ENCODE peak calls at places on chromosome X, in eight cellular contexts. W, A, K, V, J, S, N and Q are unnamed samples.

GRCh38 chrX:110003167-110004156 is 548 bp downstream of the TMEM164 start:
- DNase-seq in V (no peak), W (peak), K (peak), J (no peak), S (no peak), N (no peak), A (no peak), Q (no peak)

GRCh38 chrX:79081895-79082512 is 62.5 kb upstream of the GPR174 start:
- DNase-seq in S (peak), W (no peak), V (peak), A (no peak), K (peak), J (no peak), N (peak), Q (peak)

GRCh38 chrX:82912401-82912800 is 595.7 kb upstream of the POU3F4 start:
- DNase-seq in V (no peak), A (no peak), J (no peak), W (no peak), K (no peak), S (no peak), N (no peak), Q (no peak)

GRCh38 chrX:87788976-87789375 is 271.4 kb downstream of the KLHL4 start:
- DNase-seq in J (no peak), K (no peak), W (no peak), S (no peak), N (no peak), A (no peak), V (no peak), Q (no peak)

GRCh38 chrX:119948381-119948780 is 4.8 kb upstream of the NKAP start:
- DNase-seq in S (no peak), W (no peak), J (no peak), K (no peak), V (peak), N (no peak), A (no peak), Q (no peak)

GRCh38 chrX:46920235-46920634 is 8.0 kb downstream of the JADE3 start:
- DNase-seq in A (no peak), S (no peak), V (no peak), W (no peak), J (no peak), K (no peak), N (no peak), Q (no peak)

GRCh38 chrX:68936608-68937007 is 107.8 kb downstream of the EFNB1 start:
- DNase-seq in S (no peak), A (no peak), K (peak), N (peak), W (no peak), V (peak), J (peak), Q (peak)

GRCh38 chrX:129737921-129738320 is 858 bp upstream of the XPNPEP2 start:
- DNase-seq in N (no peak), S (no peak), W (no peak), K (peak), V (peak), A (no peak), J (no peak), Q (no peak)

GRCh38 chrX:129678176-129678880 is 23.6 kb upstream of the APLN start:
- DNase-seq in N (no peak), S (peak), W (no peak), K (peak), V (no peak), J (peak), A (no peak), Q (no peak)

GRCh38 chrX:15202458-15203177 is 67.3 kb downstream of the ASB9 start:
- DNase-seq in A (no peak), N (peak), W (no peak), S (no peak), V (no peak), J (no peak), K (peak), Q (no peak)

GRCh38 chrX:30900227-30900626 is 11.2 kb upstream of the TAB3 start:
- DNase-seq in A (no peak), S (no peak), J (no peak), K (no peak), V (peak), W (no peak), N (no peak), Q (no peak)

GRCh38 chrX:78555401-78555980 is 103.6 kb downstream of the RTL3 start:
- DNase-seq in J (no peak), V (no peak), S (no peak), K (no peak), W (no peak), A (no peak), N (no peak), Q (no peak)

GRCh38 chrX:132333351-132333750 is 114.1 kb upstream of the RAP2C start:
- DNase-seq in A (no peak), K (no peak), V (no peak), W (no peak), S (no peak), N (no peak), J (no peak), Q (no peak)

GRCh38 chrX:20212486-20213089 is 54.1 kb downstream of the RPS6KA3 start:
- DNase-seq in J (no peak), A (no peak), W (no peak), S (no peak), N (no peak), V (no peak), K (no peak), Q (no peak)

GRCh38 chrX:131783555-131784338 is 239.4 kb upstream of the STK26 start:
- DNase-seq in J (peak), W (no peak), V (no peak), N (peak), S (peak), K (peak), A (no peak), Q (no peak)

GRCh38 chrX:116317409-116317808 is 119.0 kb upstream of the SLC6A14 start:
- DNase-seq in K (peak), A (no peak), N (no peak), S (peak), W (peak), V (peak), J (peak), Q (peak)

GRCh38 chrX:23944234-23944633 is 36.4 kb downstream of the CXorf58 start:
- DNase-seq in J (no peak), K (no peak), W (no peak), A (no peak), N (no peak), S (no peak), V (no peak), Q (no peak)

GRCh38 chrX:69093960-69094935 is 71.0 kb downstream of the PJA1 start:
- DNase-seq in W (peak), A (no peak), K (peak), N (peak), J (no peak), V (peak), S (peak), Q (peak)

GRCh38 chrX:13716905-13717304 is 17.5 kb downstream of the TRAPPC2 start:
- DNase-seq in A (no peak), V (no peak), J (no peak), S (no peak), W (no peak), N (no peak), K (no peak), Q (no peak)

GRCh38 chrX:151825927-151826471 is 86.7 kb upstream of the MAGEA4 start:
- DNase-seq in V (peak), S (no peak), N (peak), K (peak), W (no peak), A (no peak), J (no peak), Q (peak)

GRCh38 chrX:22950278-22951266 is 49.2 kb upstream of the DDX53 start:
- DNase-seq in V (peak), J (no peak), K (peak), N (peak), S (peak), W (no peak), A (no peak), Q (peak)

GRCh38 chrX:71111141-71111843 is at the start of gene IL2RG:
- DNase-seq in N (no peak), W (no peak), V (no peak), A (no peak), K (no peak), S (peak), J (no peak), Q (no peak)
- H3K4me3 ChIP-seq in N (no peak), W (no peak), V (no peak), A (no peak), K (no peak), S (peak), J (no peak), Q (no peak)

DNA sequence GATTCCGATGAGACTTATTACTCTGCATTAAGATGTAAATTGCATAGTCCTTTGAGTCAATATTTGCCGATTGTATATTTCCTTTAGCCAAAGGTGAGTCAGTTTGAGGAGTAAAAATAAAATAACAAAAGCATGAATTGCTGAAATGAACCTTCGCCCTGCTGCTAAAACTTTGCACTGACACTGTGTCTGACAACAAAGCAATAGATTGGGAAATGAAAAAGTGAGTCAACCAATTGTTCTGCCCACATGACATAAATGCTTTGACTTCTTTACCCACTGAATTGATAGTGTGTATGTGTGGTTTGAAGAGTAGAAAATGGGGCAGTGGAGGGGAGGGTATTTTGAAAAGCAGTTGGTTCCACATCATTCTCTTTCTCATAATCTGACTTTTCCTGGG is 88.4 kb upstream of the AFF2 start:
- DNase-seq in W (no peak), S (no peak), V (peak), K (no peak), A (no peak), J (no peak), N (no peak), Q (no peak)
- H3K4me3 ChIP-seq in W (no peak), S (no peak), V (no peak), K (no peak), A (no peak), J (no peak), N (no peak), Q (no peak)

GRCh38 chrX:43881410-43882293 is 598 bp downstream of the MAOB start:
- DNase-seq in J (no peak), W (no peak), N (no peak), A (no peak), V (no peak), S (peak), K (no peak), Q (no peak)
- H3K4me3 ChIP-seq in J (peak), W (no peak), N (no peak), A (peak), V (no peak), S (peak), K (no peak), Q (no peak)

GRCh38 chrX:2318371-2318770 is 182.4 kb downstream of the DHRSX start:
- DNase-seq in V (no peak), J (no peak), W (no peak), K (no peak), A (no peak), N (no peak), S (no peak), Q (no peak)

GRCh38 chrX:2317527-2318055 is 183.2 kb downstream of the DHRSX start:
- DNase-seq in K (no peak), V (no peak), S (no peak), N (no peak), A (no peak), J (no peak), W (no peak), Q (no peak)

GRCh38 chrX:2321411-2321810 is 179.4 kb downstream of the DHRSX start:
- DNase-seq in N (no peak), J (no peak), S (no peak), K (no peak), A (no peak), V (no peak), W (no peak), Q (no peak)

GRCh38 chrX:2320089-2320488 is 180.7 kb downstream of the DHRSX start:
- DNase-seq in V (no peak), W (no peak), A (no peak), J (no peak), N (no peak), K (no peak), S (no peak), Q (no peak)

GRCh38 chrX:2320580-2321327 is 180.0 kb downstream of the DHRSX start:
- DNase-seq in W (no peak), A (no peak), S (no peak), V (peak), J (no peak), N (peak), K (peak), Q (no peak)
- H3K4me3 ChIP-seq in W (no peak), A (no peak), S (no peak), V (no peak), J (no peak), N (no peak), K (no peak), Q (no peak)

GRCh38 chrX:153922932-153923857 is 2.9 kb downstream of the ARHGAP4 start:
- DNase-seq in J (peak), K (peak), S (peak), N (no peak), V (peak), W (no peak), A (peak), Q (no peak)
- H3K4me3 ChIP-seq in J (no peak), K (no peak), S (no peak), N (no peak), V (no peak), W (no peak), A (no peak), Q (no peak)

GRCh38 chrX:49878834-49879655 is at the start of gene USP27X:
- DNase-seq in J (peak), W (peak), V (peak), S (peak), A (peak), K (peak), N (peak), Q (peak)
- H3K4me3 ChIP-seq in J (peak), W (peak), V (peak), S (peak), A (peak), K (peak), N (peak), Q (peak)

GRCh38 chrX:29617276-29617675 is 598.1 kb upstream of the MAGEB2 start:
- DNase-seq in V (no peak), J (no peak), K (peak), N (peak), S (no peak), A (no peak), W (no peak), Q (peak)

DNA sequence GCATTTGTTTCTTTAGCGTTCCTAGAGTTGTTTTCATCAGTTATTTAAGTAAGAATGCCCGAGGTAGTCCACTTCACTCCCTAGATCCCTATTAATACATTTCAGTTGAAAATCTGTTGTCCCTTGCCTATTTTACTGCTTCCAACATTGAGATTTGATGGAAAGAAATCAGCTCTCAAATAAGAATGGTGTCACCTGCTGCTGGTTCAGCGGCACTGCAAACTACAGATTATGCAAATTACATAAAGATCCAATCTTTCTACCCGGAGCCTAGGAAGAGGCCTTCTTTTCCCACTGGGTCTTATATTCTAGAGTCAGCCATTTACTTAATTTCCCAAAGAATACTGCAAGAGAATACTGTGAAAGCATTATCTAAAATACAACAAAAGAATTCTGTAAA is 597.6 kb upstream of the MAGEB2 start:
- DNase-seq in S (no peak), V (no peak), A (no peak), K (no peak), J (no peak), W (no peak), N (no peak), Q (no peak)
- H3K4me3 ChIP-seq in S (no peak), V (no peak), A (no peak), K (no peak), J (no peak), W (no peak), N (no peak), Q (no peak)